ENCODE peak calls at places on chromosomes 12 and 14, in six cellular contexts. J is sigmoid colon, P is K562, A is adrenal gland, V is IMR-90, H is A549. F is an unnamed sample.
A peak's percentile ranks its signal among the peaks of the same experiment; 100 is the strongest.

GRCh38 chr14:55645845-55646832 is 66.1 kb downstream of the KTN1 start:
- DNase-seq in J (no peak), P (no peak), A (no peak), V (no peak), H (no peak), F (no peak)

GRCh38 chr12:12673296-12673695 is 22.7 kb downstream of the GPR19 start:
- DNase-seq in J (no peak), P (no peak), A (no peak), V (peak; percentile 13), H (no peak), F (no peak)

GRCh38 chr12:4899361-4899760 is 10.3 kb upstream of the KCNA1 start:
- DNase-seq in J (no peak), P (no peak), A (no peak), V (no peak), H (no peak), F (no peak)

GRCh38 chr14:70707138-70708038 is 65.7 kb downstream of the TTC9 start:
- DNase-seq in J (no peak), P (peak; percentile 3), A (peak; percentile 85), V (peak; percentile 41), H (no peak), F (peak; percentile 55)

GRCh38 chr14:54676822-54677708 is 110.1 kb downstream of the SAMD4A start:
- DNase-seq in J (no peak), P (no peak), A (peak; percentile 82), V (peak; percentile 96), H (peak; percentile 69), F (no peak)

GRCh38 chr12:93502802-93503623 is 35.7 kb downstream of the MRPL42 start:
- DNase-seq in J (no peak), P (peak; percentile 64), A (peak; percentile 28), V (peak; percentile 48), H (no peak), F (no peak)

GRCh38 chr14:52020866-52021717 is 31.7 kb downstream of the RTRAF start:
- DNase-seq in J (no peak), P (peak; percentile 61), A (no peak), V (no peak), H (no peak), F (no peak)

GRCh38 chr12:115598827-115599226 is 678.7 kb downstream of the MED13L start:
- DNase-seq in J (no peak), P (no peak), A (no peak), V (no peak), H (no peak), F (no peak)

GRCh38 chr12:88062464-88062863 is 33.3 kb upstream of the C12orf50 start:
- DNase-seq in J (no peak), P (no peak), A (no peak), V (no peak), H (no peak), F (no peak)

GRCh38 chr14:53306926-53307325 is 153.8 kb upstream of the DDHD1 start:
- DNase-seq in J (no peak), P (no peak), A (peak; percentile 39), V (peak; percentile 71), H (no peak), F (no peak)

GRCh38 chr12:116687888-116688287 is 50.0 kb downstream of the SPRING1 start:
- DNase-seq in J (no peak), P (peak; percentile 60), A (peak; percentile 48), V (no peak), H (peak; percentile 46), F (no peak)

GRCh38 chr12:116466536-116466935 is 92.6 kb upstream of the MAP1LC3B2 start:
- DNase-seq in J (no peak), P (no peak), A (no peak), V (peak; percentile 69), H (no peak), F (no peak)

GRCh38 chr12:57593187-57593586 is 2.2 kb downstream of the PIP4K2C start:
- DNase-seq in J (no peak), P (no peak), A (no peak), V (no peak), H (no peak), F (no peak)

GRCh38 chr12:113769322-113769721 is 196.8 kb downstream of the RBM19 start:
- DNase-seq in J (no peak), P (no peak), A (no peak), V (no peak), H (no peak), F (no peak)

GRCh38 chr14:88895116-88895515 is 70.7 kb downstream of the TTC8 start:
- DNase-seq in J (no peak), P (no peak), A (no peak), V (peak; percentile 80), H (no peak), F (no peak)

GRCh38 chr14:22993517-22993916 is 11.2 kb upstream of the AJUBA start:
- DNase-seq in J (no peak), P (no peak), A (no peak), V (no peak), H (no peak), F (no peak)

GRCh38 chr12:43653289-43653915 is 101.4 kb upstream of the ADAMTS20 start:
- DNase-seq in J (no peak), P (no peak), A (no peak), V (no peak), H (no peak), F (no peak)

GRCh38 chr12:121530600-121531355 is 50.0 kb downstream of the KDM2B start:
- DNase-seq in J (peak; percentile 79), P (peak; percentile 76), A (peak; percentile 63), V (peak; percentile 88), H (no peak), F (peak; percentile 62)

GRCh38 chr14:70289138-70289537 is 70.3 kb downstream of the COX16 start:
- DNase-seq in J (no peak), P (peak; percentile 12), A (no peak), V (no peak), H (no peak), F (no peak)

GRCh38 chr12:108602961-108603704 is 5.2 kb upstream of the TMEM119 start:
- DNase-seq in J (no peak), P (no peak), A (no peak), V (no peak), H (no peak), F (no peak)

GRCh38 chr14:52949711-52950409 is 990 bp downstream of the FERMT2 start:
- DNase-seq in J (no peak), P (no peak), A (no peak), V (peak; percentile 46), H (peak; percentile 51), F (no peak)

GRCh38 chr14:39459795-39460478 is 27.7 kb upstream of the FBXO33 start:
- DNase-seq in J (no peak), P (no peak), A (no peak), V (no peak), H (no peak), F (no peak)

GRCh38 chr12:114746297-114747074 is 62.5 kb upstream of the TBX3 start:
- DNase-seq in J (no peak), P (no peak), A (peak; percentile 52), V (peak; percentile 78), H (no peak), F (no peak)

GRCh38 chr14:67319142-67319541 is 40.5 kb downstream of the ATP6V1D start:
- DNase-seq in J (no peak), P (no peak), A (no peak), V (peak; percentile 46), H (no peak), F (no peak)

GRCh38 chr12:126726481-126727217 is 1540.3 kb upstream of the TMEM132C start:
- DNase-seq in J (no peak), P (no peak), A (no peak), V (no peak), H (no peak), F (no peak)

DNA sequence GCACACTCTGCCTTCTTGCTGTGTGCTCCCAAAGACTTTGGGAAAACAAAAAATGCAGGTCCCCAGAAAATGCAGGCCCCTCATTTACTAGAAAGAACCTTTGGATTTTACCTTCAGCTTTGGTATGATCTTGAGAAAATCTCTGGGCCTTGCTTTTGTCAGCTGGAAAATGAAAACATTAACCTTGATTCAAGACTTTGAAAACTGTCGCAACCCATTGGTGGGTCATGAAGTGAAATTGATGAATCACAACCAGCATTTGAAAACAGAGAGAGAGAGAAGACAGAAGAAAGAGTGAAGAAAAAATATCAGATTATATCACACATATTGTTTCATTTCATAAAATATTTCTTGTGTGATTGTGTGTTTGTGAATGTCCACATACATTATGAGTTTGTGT is 322.5 kb downstream of the ZFP36L1 start:
- DNase-seq in J (no peak), P (no peak), A (no peak), V (no peak), H (no peak), F (no peak)
- H3K27ac ChIP-seq in J (no peak overlapping the region), P (no peak overlapping the region), A (peak overlapping the region; percentile 30), V (no peak overlapping the region), H (peak overlapping the region; percentile 100), F (no peak overlapping the region)

GRCh38 chr14:103257211-103257962 is 76.7 kb upstream of the EIF5 start:
- DNase-seq in J (no peak), P (no peak), A (no peak), V (peak; percentile 29), H (no peak), F (peak; percentile 3)

GRCh38 chr14:103260629-103261124 is 73.4 kb upstream of the EIF5 start:
- DNase-seq in J (peak; percentile 74), P (peak; percentile 14), A (peak; percentile 38), V (peak; percentile 63), H (peak; percentile 40), F (peak; percentile 73)

GRCh38 chr14:103259801-103260628 is 74.0 kb upstream of the EIF5 start:
- DNase-seq in J (no peak), P (no peak), A (no peak), V (no peak), H (no peak), F (no peak)

GRCh38 chr14:103258211-103258610 is 75.8 kb upstream of the EIF5 start:
- DNase-seq in J (no peak), P (no peak), A (no peak), V (no peak), H (no peak), F (peak; percentile 42)

GRCh38 chr14:103259184-103259583 is 74.9 kb upstream of the EIF5 start:
- DNase-seq in J (no peak), P (no peak), A (no peak), V (no peak), H (no peak), F (no peak)
- H3K4me3 ChIP-seq in J (no peak overlapping the region), P (no peak overlapping the region), A (no peak overlapping the region), V (no peak overlapping the region), H (no peak overlapping the region), F (no peak overlapping the region)

DNA sequence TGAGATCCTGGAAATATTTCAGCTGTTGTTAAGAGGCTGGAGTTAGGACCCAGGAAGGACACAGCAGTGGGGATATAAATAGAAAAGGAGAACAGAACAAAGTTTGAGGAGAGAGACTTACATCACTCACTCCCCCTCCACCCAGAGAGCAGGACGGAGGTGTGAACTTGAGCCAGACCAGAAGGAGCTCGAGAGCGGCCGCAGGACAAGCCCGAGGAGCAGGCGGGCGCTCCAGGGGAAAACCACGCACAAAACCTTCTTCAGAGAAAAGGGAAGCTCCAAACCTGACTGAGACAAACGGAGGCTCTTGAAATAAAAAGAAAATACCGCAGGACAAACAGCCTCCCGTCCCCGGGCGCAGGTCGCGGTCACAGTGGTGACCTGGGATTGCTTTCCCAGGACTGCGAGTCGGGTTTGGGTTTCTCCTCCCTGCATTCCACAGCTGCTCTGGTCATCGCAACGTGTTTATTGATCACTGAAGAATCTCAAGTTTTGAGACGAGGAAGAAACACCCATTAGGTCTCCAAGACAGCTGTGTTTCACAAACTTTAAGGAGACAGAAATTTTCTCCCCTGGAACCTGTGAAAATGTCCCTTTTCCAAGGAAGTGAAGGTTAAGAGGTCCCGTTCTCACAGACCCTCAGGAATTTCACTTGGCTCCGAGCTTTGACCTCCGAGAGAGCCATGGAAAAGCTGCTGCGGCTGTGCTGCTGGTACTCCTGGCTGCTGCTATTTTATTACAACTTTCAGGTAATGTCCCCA is at the start of gene ADGRD1:
- DNase-seq in J (peak; percentile 93), P (peak; percentile 58), A (no peak), V (peak; percentile 3), H (peak; percentile 26), F (no peak)
- TF ChIP-seq POLR2A in J (peak; percentile 28), P (no peak), A (no peak), V (no peak), H (no peak), F (no peak)

GRCh38 chr14:81208489-81208888 is 12.3 kb downstream of the GTF2A1 start:
- DNase-seq in J (no peak), P (no peak), A (no peak), V (no peak), H (no peak), F (peak; percentile 90)
- H3K27ac ChIP-seq in J (no peak overlapping the region), P (no peak overlapping the region), A (no peak overlapping the region), V (no peak overlapping the region), H (no peak overlapping the region), F (peak overlapping the region; percentile 8)

F was measured in right lobe of liver.